ENCODE peak calls at places on chromosomes 6 and 20, in ten cellular contexts. R is NCI-H748 treated with DMSO at 0.1 percent for 48 hours; Y is HCEC 1CT; B is Panc1; T is ELR; S is heart left ventricle; Q is neural crest cell; X is spleen; E is CD8-positive, alpha-beta T cell; Z is lower lobe of right lung. H is an unnamed sample.

GRCh38 chr6:82467338-82467737 is 103.7 kb downstream of the TPBG start:
- DNase-seq in R (no peak), Y (no peak), B (no peak), T (peak), S (no peak), Q (no peak), X (no peak), E (no peak), Z (no peak), H (no peak)

GRCh38 chr20:42741906-42742305 is 447.8 kb downstream of the PTPRT start:
- DNase-seq in R (no peak), Y (no peak), B (no peak), T (no peak), S (no peak), Q (no peak), X (no peak), E (no peak), Z (no peak), H (no peak)

GRCh38 chr20:21516861-21517565 is 3.1 kb upstream of the NKX2-2 start:
- DNase-seq in R (no peak), Y (no peak), B (no peak), T (no peak), S (no peak), Q (no peak), X (no peak), E (no peak), Z (peak), H (no peak)

GRCh38 chr6:37126961-37127360 is 43.0 kb upstream of the PIM1 start:
- DNase-seq in R (no peak), Y (no peak), B (no peak), T (no peak), S (no peak), Q (no peak), X (no peak), E (no peak), Z (no peak), H (no peak)

GRCh38 chr20:16580127-16580526 is 6.9 kb upstream of the KIF16B start:
- DNase-seq in R (peak), Y (peak), B (no peak), T (peak), S (no peak), Q (no peak), X (no peak), E (no peak), Z (no peak), H (peak)

GRCh38 chr6:80182291-80182690 is 75.8 kb downstream of the BCKDHB start:
- DNase-seq in R (no peak), Y (peak), B (no peak), T (peak), S (no peak), Q (no peak), X (no peak), E (no peak), Z (no peak), H (no peak)

GRCh38 chr20:33839591-33839990 is 28.4 kb downstream of the CHMP4B start:
- DNase-seq in R (no peak), Y (no peak), B (no peak), T (no peak), S (peak), Q (no peak), X (no peak), E (no peak), Z (no peak), H (no peak)

GRCh38 chr6:137309078-137309762 is 90.0 kb upstream of the IFNGR1 start:
- DNase-seq in R (peak), Y (peak), B (no peak), T (peak), S (peak), Q (no peak), X (peak), E (no peak), Z (peak), H (no peak)

GRCh38 chr20:53760025-53760441 is 166.4 kb upstream of the ZNF217 start:
- DNase-seq in R (no peak), Y (no peak), B (no peak), T (no peak), S (no peak), Q (no peak), X (no peak), E (no peak), Z (no peak), H (no peak)

GRCh38 chr6:126123226-126123625 is 136.9 kb downstream of the TRMT11 start:
- DNase-seq in R (no peak), Y (no peak), B (no peak), T (no peak), S (no peak), Q (no peak), X (no peak), E (no peak), Z (no peak), H (peak)

GRCh38 chr6:70706491-70707123 is 38.9 kb downstream of the SMAP1 start:
- DNase-seq in R (peak), Y (peak), B (peak), T (peak), S (no peak), Q (peak), X (no peak), E (no peak), Z (no peak), H (peak)

GRCh38 chr6:139757766-139758655 is 383.6 kb upstream of the CITED2 start:
- DNase-seq in R (no peak), Y (peak), B (no peak), T (no peak), S (no peak), Q (no peak), X (no peak), E (no peak), Z (no peak), H (no peak)

GRCh38 chr6:112409311-112409710 is 62.2 kb downstream of the RFPL4B start:
- DNase-seq in R (no peak), Y (peak), B (no peak), T (no peak), S (no peak), Q (no peak), X (no peak), E (no peak), Z (no peak), H (no peak)

GRCh38 chr6:38080349-38080748 is 260.8 kb downstream of the ZFAND3 start:
- DNase-seq in R (no peak), Y (peak), B (no peak), T (peak), S (no peak), Q (no peak), X (no peak), E (no peak), Z (no peak), H (no peak)

GRCh38 chr6:24194968-24195700 is 69.1 kb downstream of the NRSN1 start:
- DNase-seq in R (no peak), Y (no peak), B (no peak), T (no peak), S (no peak), Q (no peak), X (no peak), E (no peak), Z (no peak), H (no peak)

GRCh38 chr6:36387440-36388303 is at the start of gene ETV7:
- DNase-seq in R (no peak), Y (no peak), B (no peak), T (peak), S (peak), Q (no peak), X (peak), E (no peak), Z (peak), H (no peak)

GRCh38 chr6:158996863-158997262 is 3.1 kb downstream of the RSPH3 start:
- DNase-seq in R (no peak), Y (no peak), B (no peak), T (no peak), S (no peak), Q (no peak), X (no peak), E (no peak), Z (no peak), H (no peak)

GRCh38 chr6:21227486-21227885 is 366.1 kb upstream of the SOX4 start:
- DNase-seq in R (no peak), Y (peak), B (no peak), T (peak), S (no peak), Q (no peak), X (no peak), E (no peak), Z (no peak), H (no peak)

GRCh38 chr20:46308258-46309157 is at the start of gene CDH22:
- DNase-seq in R (peak), Y (peak), B (no peak), T (peak), S (peak), Q (peak), X (no peak), E (peak), Z (peak), H (peak)

GRCh38 chr20:23603321-23603720 is 2.4 kb downstream of the CST9 start:
- DNase-seq in R (no peak), Y (no peak), B (no peak), T (no peak), S (no peak), Q (no peak), X (no peak), E (no peak), Z (no peak), H (no peak)

GRCh38 chr6:79737172-79737571 is 106.0 kb downstream of the SH3BGRL2 start:
- DNase-seq in R (peak), Y (no peak), B (no peak), T (no peak), S (no peak), Q (no peak), X (no peak), E (no peak), Z (no peak), H (no peak)

GRCh38 chr6:127938701-127939100 is 37.8 kb upstream of the THEMIS start:
- DNase-seq in R (no peak), Y (peak), B (no peak), T (peak), S (no peak), Q (no peak), X (no peak), E (no peak), Z (no peak), H (no peak)

GRCh38 chr20:44787299-44787698 is 23.0 kb downstream of the RIMS4 start:
- DNase-seq in R (no peak), Y (no peak), B (no peak), T (no peak), S (no peak), Q (no peak), X (no peak), E (no peak), Z (no peak), H (no peak)

GRCh38 chr20:47216819-47217410 is 139.6 kb downstream of the ZMYND8 start:
- DNase-seq in R (no peak), Y (no peak), B (no peak), T (no peak), S (no peak), Q (no peak), X (no peak), E (no peak), Z (no peak), H (no peak)

GRCh38 chr20:42442728-42443127 is 747.0 kb downstream of the PTPRT start:
- DNase-seq in R (no peak), Y (no peak), B (no peak), T (no peak), S (no peak), Q (no peak), X (no peak), E (no peak), Z (no peak), H (no peak)

GRCh38 chr6:81895511-81896185 is 143.2 kb upstream of the TENT5A start:
- DNase-seq in R (no peak), Y (peak), B (no peak), T (peak), S (no peak), Q (no peak), X (no peak), E (no peak), Z (no peak), H (no peak)

GRCh38 chr6:7200598-7201443 is 93.1 kb downstream of the RREB1 start:
- DNase-seq in R (peak), Y (no peak), B (no peak), T (no peak), S (no peak), Q (no peak), X (no peak), E (no peak), Z (peak), H (no peak)

GRCh38 chr6:37696841-37697735 is 595 bp downstream of the MDGA1 start:
- DNase-seq in R (no peak), Y (no peak), B (no peak), T (peak), S (peak), Q (peak), X (peak), E (peak), Z (no peak), H (no peak)

GRCh38 chr20:57980526-57980925 is 247.9 kb downstream of the ANKRD60 start:
- DNase-seq in R (no peak), Y (no peak), B (no peak), T (no peak), S (no peak), Q (no peak), X (no peak), E (no peak), Z (no peak), H (no peak)

GRCh38 chr6:149076355-149076734 is 241.2 kb upstream of the TAB2 start:
- DNase-seq in R (no peak), Y (no peak), B (no peak), T (no peak), S (no peak), Q (no peak), X (no peak), E (no peak), Z (no peak), H (no peak)

GRCh38 chr6:16902520-16902919 is 141.3 kb upstream of the ATXN1 start:
- DNase-seq in R (no peak), Y (no peak), B (no peak), T (no peak), S (no peak), Q (no peak), X (no peak), E (no peak), Z (no peak), H (no peak)

GRCh38 chr20:35395728-35396127 is 16.0 kb downstream of the UQCC1 start:
- DNase-seq in R (no peak), Y (peak), B (no peak), T (peak), S (no peak), Q (no peak), X (no peak), E (no peak), Z (no peak), H (no peak)

GRCh38 chr6:127459231-127459641 is at the start of gene KIAA0408:
- DNase-seq in R (no peak), Y (peak), B (no peak), T (peak), S (peak), Q (no peak), X (no peak), E (no peak), Z (peak), H (no peak)

GRCh38 chr6:3825851-3826581 is 23.2 kb upstream of the FAM50B start:
- DNase-seq in R (no peak), Y (peak), B (no peak), T (peak), S (peak), Q (no peak), X (peak), E (no peak), Z (peak), H (no peak)

GRCh38 chr6:28531479-28532128 is 5.9 kb downstream of the GPX5 start:
- DNase-seq in R (no peak), Y (peak), B (no peak), T (peak), S (no peak), Q (no peak), X (no peak), E (no peak), Z (no peak), H (no peak)

GRCh38 chr6:105024803-105025202 is 67.9 kb downstream of the LIN28B start:
- DNase-seq in R (no peak), Y (peak), B (no peak), T (peak), S (no peak), Q (no peak), X (no peak), E (no peak), Z (no peak), H (no peak)

GRCh38 chr6:15061176-15061575 is 184.7 kb upstream of the JARID2 start:
- DNase-seq in R (no peak), Y (no peak), B (no peak), T (no peak), S (peak), Q (no peak), X (no peak), E (no peak), Z (no peak), H (no peak)

H was measured in SK-N-DZ.